ENCODE peak calls at places on chromosomes 4 and X, in four cellular contexts. P is lower lobe of right lung; M is activated CD4-positive, alpha-beta T cell treated with anti-CD3 and anti-CD28 coated beads, Interleukin-2, amount 50 U/mL, for 1 hour; V is fibroblast of villous mesenchyme. S is an unnamed sample.

GRCh38 chr4:86831262-86832090 is 17.7 kb downstream of the SLC10A6 start:
- DNase-seq in P (peak; percentile 49), M (no peak), V (peak; percentile 91), S (no peak)

GRCh38 chr4:76571274-76571673 is 136.2 kb downstream of the SHROOM3 start:
- DNase-seq in P (no peak), M (no peak), V (peak; percentile 63), S (no peak)

GRCh38 chrX:29299689-29300088 is 712.4 kb downstream of the IL1RAPL1 start:
- DNase-seq in P (no peak), M (no peak), V (no peak), S (no peak)

GRCh38 chrX:69510137-69510715 is 6.1 kb downstream of the NALF2 start:
- DNase-seq in P (no peak), M (no peak), V (no peak), S (no peak)

GRCh38 chrX:24463077-24463476 is 2.0 kb upstream of the PDK3 start:
- DNase-seq in P (no peak), M (no peak), V (no peak), S (no peak)

GRCh38 chr4:94345267-94345666 is 2.6 kb upstream of the HPGDS start:
- DNase-seq in P (no peak), M (no peak), V (no peak), S (no peak)

GRCh38 chrX:150477364-150477763 is 91.1 kb upstream of the MTM1 start:
- DNase-seq in P (no peak), M (no peak), V (no peak), S (no peak)

GRCh38 chrX:119573840-119574393 is 446 bp upstream of the UBE2A start:
- DNase-seq in P (no peak), M (no peak), V (peak; percentile 48), S (peak; percentile 76)

GRCh38 chr4:89324671-89325070 is 17.1 kb upstream of the GPRIN3 start:
- DNase-seq in P (no peak), M (no peak), V (peak; percentile 52), S (no peak)

GRCh38 chr4:7328913-7329638 is 105.7 kb downstream of the PSAPL1 start:
- DNase-seq in P (peak; percentile 71), M (no peak), V (peak; percentile 28), S (no peak)

GRCh38 chr4:103075894-103076776 is at the start of gene SLC9B2:
- DNase-seq in P (peak; percentile 73), M (peak; percentile 54), V (peak; percentile 73), S (peak; percentile 84)

GRCh38 chr4:53019485-53020382 is 157.6 kb downstream of the RASL11B start:
- DNase-seq in P (no peak), M (no peak), V (peak; percentile 89), S (no peak)

GRCh38 chr4:81084029-81084428 is 53.5 kb downstream of the BMP3 start:
- DNase-seq in P (no peak), M (no peak), V (peak; percentile 18), S (no peak)

GRCh38 chr4:71669291-71669690 is 114.6 kb downstream of the GC start:
- DNase-seq in P (no peak), M (no peak), V (no peak), S (no peak)

GRCh38 chr4:144716778-144717177 is 70.8 kb downstream of the HHIP start:
- DNase-seq in P (no peak), M (no peak), V (no peak), S (no peak)

GRCh38 chrX:107894038-107894437 is 68.4 kb downstream of the MID2 start:
- DNase-seq in P (no peak), M (no peak), V (peak; percentile 57), S (no peak)

GRCh38 chrX:3811331-3812311 is 98.2 kb upstream of the PRKX start:
- DNase-seq in P (no peak), M (peak; percentile 29), V (peak; percentile 56), S (no peak)

GRCh38 chr4:72208421-72209075 is 176.7 kb downstream of the NPFFR2 start:
- DNase-seq in P (no peak), M (no peak), V (no peak), S (no peak)

GRCh38 chr4:94976371-94977011 is 218.7 kb downstream of the BMPR1B start:
- DNase-seq in P (no peak), M (no peak), V (peak; percentile 39), S (no peak)

GRCh38 chr4:149754526-149754925 is 61.1 kb downstream of the IQCM start:
- DNase-seq in P (no peak), M (no peak), V (peak; percentile 22), S (no peak)

GRCh38 chrX:2360731-2361130 is 140.0 kb downstream of the DHRSX start:
- DNase-seq in P (no peak), M (no peak), V (no peak), S (no peak)

GRCh38 chrX:1524874-1525582 is 12.0 kb downstream of the P2RY8 start:
- DNase-seq in P (no peak), M (no peak), V (no peak), S (peak; percentile 15)

GRCh38 chrX:40154853-40155616 is 57.3 kb upstream of the BCOR start:
- DNase-seq in P (peak; percentile 76), M (no peak), V (peak; percentile 81), S (no peak)

GRCh38 chr4:85905761-85906160 is 430.8 kb downstream of the ARHGAP24 start:
- DNase-seq in P (no peak), M (no peak), V (no peak), S (no peak)